ENCODE peak calls at places on chromosome 16, in four cellular contexts. T is AG10803, M is MM.1S, J is mammary epithelial cell. P is an unnamed sample.

GRCh38 chr16:73864868-73865267 is 431.7 kb upstream of the PSMD7 start:
- DNase-seq in T (no peak), M (no peak), J (peak), P (no peak)

GRCh38 chr16:5509794-5510193 is 412.2 kb upstream of the EEF2KMT start:
- DNase-seq in T (no peak), M (no peak), J (no peak), P (no peak)

GRCh38 chr16:9092282-9092962 is 978 bp downstream of the HAPSTR1 start:
- DNase-seq in T (no peak), J (no peak), M (peak), P (no peak)

GRCh38 chr16:71467810-71468209 is 5.8 kb upstream of the ZNF23 start:
- DNase-seq in T (no peak), M (peak), J (peak), P (no peak)

GRCh38 chr16:56354746-56355145 is 70.6 kb downstream of the AMFR start:
- DNase-seq in J (no peak), M (no peak), T (no peak), P (no peak)

GRCh38 chr16:81551141-81551808 is 106.7 kb downstream of the CMIP start:
- DNase-seq in M (no peak), J (peak), T (peak), P (no peak)

GRCh38 chr16:12413393-12413792 is 390.3 kb downstream of the CPPED1 start:
- DNase-seq in M (no peak), T (no peak), J (no peak), P (no peak)

GRCh38 chr16:87322833-87323726 is 5.9 kb upstream of the C16orf95 start:
- DNase-seq in T (no peak), J (no peak), M (no peak), P (no peak)

GRCh38 chr16:81647527-81647926 is 131.6 kb upstream of the PLCG2 start:
- DNase-seq in M (no peak), T (peak), J (peak), P (no peak)

GRCh38 chr16:55567382-55567781 is 898 bp downstream of the CAPNS2 start:
- DNase-seq in M (no peak), T (peak), J (peak), P (no peak)

GRCh38 chr16:84138824-84139627 is 6.0 kb downstream of the HSDL1 start:
- DNase-seq in J (no peak), T (peak), M (peak), P (no peak)

GRCh38 chr16:50284131-50284911 is 18.0 kb downstream of the ADCY7 start:
- DNase-seq in T (no peak), M (no peak), J (no peak), P (no peak)

GRCh38 chr16:56451753-56452689 is 667 bp downstream of the OGFOD1 start:
- DNase-seq in T (peak), J (peak), M (peak), P (no peak)

DNA sequence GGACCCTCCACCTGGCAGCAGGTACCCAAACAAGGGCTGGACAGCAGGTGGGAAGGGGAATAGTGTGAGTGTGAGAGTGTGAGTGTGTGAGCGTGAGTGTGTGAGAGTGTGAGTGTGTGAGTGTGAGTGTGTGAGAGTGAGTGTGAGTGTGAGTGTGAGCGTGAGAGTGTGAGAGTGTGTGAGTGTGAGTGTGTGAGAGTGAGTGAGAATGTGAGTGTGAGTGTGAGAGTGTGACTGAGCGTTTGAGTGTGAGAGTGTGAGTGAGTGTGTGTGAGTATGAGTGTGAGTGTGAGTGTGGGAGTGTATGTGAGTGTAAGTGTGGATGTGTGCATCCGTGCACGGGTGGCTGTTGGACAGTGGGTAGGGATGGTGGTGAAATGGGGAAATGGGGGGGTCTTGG is 352 bp downstream of the ADGRG1 start:
- DNase-seq in M (no peak), T (no peak), J (no peak), P (no peak)
- H3K4me3 ChIP-seq in M (no peak), T (peak), J (peak), P (no peak)

GRCh38 chr16:2083409-2083808 is 35.6 kb downstream of the TSC2 start:
- DNase-seq in T (no peak), M (no peak), J (no peak), P (no peak)
- TF ChIP-seq CTCF in T (no peak), M (no peak), J (no peak), P (no peak)

DNA sequence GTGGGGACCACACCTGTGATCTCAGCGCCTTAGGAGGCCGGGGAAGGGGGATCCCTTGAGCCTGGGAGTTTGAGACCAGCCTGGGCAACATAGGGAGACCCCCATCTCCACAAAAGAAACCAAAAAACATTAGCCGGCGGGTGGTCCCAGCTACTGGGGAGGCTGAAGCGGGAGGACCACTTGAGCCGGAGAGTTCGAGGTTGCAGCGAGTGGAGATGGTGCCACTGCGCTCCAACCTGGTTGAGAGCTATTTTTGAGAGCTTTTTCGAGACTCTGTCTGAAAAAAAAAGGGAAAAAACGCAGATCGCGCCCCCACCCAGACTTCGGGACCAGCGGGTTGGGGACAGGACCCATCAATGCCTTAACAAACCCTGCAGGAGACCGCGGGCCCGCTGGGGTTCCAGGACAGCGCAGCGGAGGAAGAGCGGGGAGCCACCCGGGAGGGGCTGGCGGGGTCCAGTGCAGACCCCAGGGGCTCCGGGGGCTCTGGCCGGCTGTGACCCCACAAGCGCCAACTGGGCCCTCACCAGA is 762 bp upstream of the BAIAP3 start:
- DNase-seq in T (no peak), J (no peak), M (no peak), P (no peak)
- H3K4me3 ChIP-seq in T (no peak), J (no peak), M (no peak), P (no peak)

GRCh38 chr16:89924298-89924924 is 1.3 kb downstream of the TUBB3 start:
- DNase-seq in J (peak), M (no peak), T (peak), P (no peak)

GRCh38 chr16:89921699-89922476 is 1.3 kb upstream of the TUBB3 start:
- DNase-seq in M (no peak), T (peak), J (peak), P (no peak)

GRCh38 chr16:89923640-89924297 is 627 bp downstream of the TUBB3 start:
- DNase-seq in M (no peak), J (no peak), T (no peak), P (no peak)

GRCh38 chr16:89922477-89922883 is 662 bp upstream of the TUBB3 start:
- DNase-seq in M (no peak), J (peak), T (peak), P (no peak)

GRCh38 chr16:89922884-89923639 is at the start of gene TUBB3:
- DNase-seq in J (peak), T (peak), M (peak), P (no peak)
- TF ChIP-seq CTCF in J (no peak), T (no peak), M (no peak), P (no peak)

GRCh38 chr16:11234884-11235702 is 20.9 kb downstream of the SOCS1 start:
- DNase-seq in J (no peak), T (no peak), M (no peak), P (no peak)

GRCh38 chr16:11232302-11232851 is 23.6 kb downstream of the SOCS1 start:
- DNase-seq in T (no peak), J (no peak), M (no peak), P (no peak)

GRCh38 chr16:11232852-11233726 is 22.9 kb downstream of the SOCS1 start:
- DNase-seq in M (no peak), T (no peak), J (no peak), P (no peak)

GRCh38 chr16:11235703-11235991 is 20.4 kb downstream of the SOCS1 start:
- DNase-seq in J (no peak), M (no peak), T (no peak), P (no peak)

DNA sequence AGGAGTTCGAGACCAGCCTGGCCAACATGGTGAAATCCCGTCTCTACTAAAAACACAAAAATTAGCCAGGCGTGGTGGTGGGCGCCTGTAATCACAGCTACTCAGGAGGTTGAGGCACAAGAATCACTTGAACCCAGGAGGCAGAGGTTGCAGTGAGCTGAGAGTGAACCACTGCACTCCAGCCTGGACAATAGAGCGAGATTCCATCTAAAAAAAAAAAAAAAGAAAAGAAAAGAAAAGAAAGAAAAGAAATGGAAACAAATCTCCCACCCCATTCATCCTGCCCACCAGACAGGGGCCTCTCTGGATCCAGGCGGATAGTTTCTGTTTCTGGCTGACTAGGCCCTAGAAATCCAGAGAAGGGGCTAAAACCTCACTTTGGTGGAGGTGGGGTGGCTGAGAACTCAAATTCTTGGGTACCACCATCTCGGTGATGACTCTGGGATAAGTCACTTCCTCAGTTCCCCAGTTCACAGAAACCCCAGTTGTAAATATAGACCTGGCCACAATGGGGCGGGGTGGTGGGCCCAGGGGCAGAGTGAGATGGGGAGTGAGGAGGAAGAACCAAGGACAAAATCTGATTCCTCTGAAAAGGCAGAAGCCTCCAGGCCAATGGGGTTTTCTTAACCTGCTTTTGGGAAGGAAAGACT is 22.2 kb downstream of the SOCS1 start:
- DNase-seq in M (no peak), J (no peak), T (no peak), P (no peak)
- H3K4me3 ChIP-seq in M (no peak), J (no peak), T (no peak), P (no peak)

GRCh38 chr16:61937646-61938045 is 98.6 kb downstream of the CDH8 start:
- DNase-seq in T (no peak), J (no peak), M (no peak), P (no peak)

GRCh38 chr16:61934591-61934990 is 101.6 kb downstream of the CDH8 start:
- DNase-seq in M (no peak), T (no peak), J (no peak), P (no peak)

DNA sequence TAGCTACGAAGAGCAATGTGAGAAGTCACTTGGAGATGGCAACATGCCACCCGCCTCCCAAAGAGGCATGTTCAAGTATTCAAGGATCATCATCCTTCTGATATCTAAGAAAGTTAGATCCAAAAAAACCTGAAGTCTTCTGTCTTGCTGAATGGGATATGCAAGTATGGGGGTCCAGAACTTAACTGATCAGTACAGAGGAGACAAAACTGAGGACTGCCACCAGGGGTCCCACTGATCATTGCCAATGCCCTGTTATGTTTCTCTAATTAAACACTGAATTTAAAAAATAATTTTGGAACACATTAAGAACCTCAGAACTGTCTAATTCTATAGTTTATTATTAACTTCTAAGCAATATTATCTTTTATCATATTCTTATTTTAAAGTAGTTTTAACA is 99.7 kb downstream of the CDH8 start:
- DNase-seq in T (no peak), J (no peak), M (no peak), P (no peak)
- TF ChIP-seq CTCF in T (peak), J (peak), M (no peak), P (no peak)

GRCh38 chr16:85611205-85611454 is 2.0 kb upstream of the GSE1 start:
- DNase-seq in J (no peak), T (no peak), M (no peak), P (no peak)
- H3K4me3 ChIP-seq in J (peak), T (peak), M (peak), P (peak)

P was measured in GM12864.